ENCODE peak calls at places on chromosomes 13 and 19, in five cellular contexts. R, E, M, H and Y are unnamed samples.

GRCh38 chr13:95199896-95200295 is 101.4 kb downstream of the ABCC4 start:
- DNase-seq in M (no peak), H (no peak), R (no peak), E (no peak), Y (no peak)

GRCh38 chr13:63287926-63288325 is 1872.3 kb upstream of the PCDH20 start:
- DNase-seq in R (no peak), M (no peak), H (no peak), E (no peak), Y (no peak)

GRCh38 chr13:80359459-80360297 is 18.8 kb upstream of the SPRY2 start:
- DNase-seq in E (peak), M (no peak), R (peak), H (no peak), Y (peak)

GRCh38 chr13:114174529-114174941 is 4.5 kb upstream of the CFAP97D2 start:
- DNase-seq in M (no peak), R (no peak), H (no peak), E (no peak), Y (no peak)

GRCh38 chr13:108859202-108860012 is 230.0 kb downstream of the MYO16 start:
- DNase-seq in R (no peak), H (no peak), M (no peak), E (no peak), Y (no peak)

GRCh38 chr13:66660013-66660804 is 569.9 kb downstream of the PCDH9 start:
- DNase-seq in R (no peak), H (no peak), M (no peak), E (no peak), Y (no peak)

GRCh38 chr19:54429545-54430227 is 14.4 kb downstream of the TTYH1 start:
- DNase-seq in H (no peak), M (no peak), R (no peak), E (no peak), Y (peak)

GRCh38 chr13:44317752-44318550 is 55.7 kb upstream of the SERP2 start:
- DNase-seq in H (no peak), E (no peak), M (no peak), R (no peak), Y (no peak)

GRCh38 chr13:78569029-78569428 is 34.3 kb downstream of the POU4F1 start:
- DNase-seq in M (no peak), E (no peak), H (no peak), R (no peak), Y (no peak)

GRCh38 chr19:19321143-19321577 is 531 bp downstream of the MAU2 start:
- DNase-seq in H (no peak), E (peak), M (peak), R (peak), Y (no peak)

GRCh38 chr19:16821081-16821480 is 8.1 kb upstream of the SIN3B start:
- DNase-seq in H (no peak), E (no peak), M (no peak), R (no peak), Y (no peak)

GRCh38 chr13:80256352-80256932 is 84.5 kb downstream of the SPRY2 start:
- DNase-seq in E (no peak), M (no peak), R (no peak), H (no peak), Y (no peak)

GRCh38 chr13:21837841-21838551 is 167.1 kb downstream of the FGF9 start:
- DNase-seq in M (peak), E (no peak), H (no peak), R (no peak), Y (no peak)

DNA sequence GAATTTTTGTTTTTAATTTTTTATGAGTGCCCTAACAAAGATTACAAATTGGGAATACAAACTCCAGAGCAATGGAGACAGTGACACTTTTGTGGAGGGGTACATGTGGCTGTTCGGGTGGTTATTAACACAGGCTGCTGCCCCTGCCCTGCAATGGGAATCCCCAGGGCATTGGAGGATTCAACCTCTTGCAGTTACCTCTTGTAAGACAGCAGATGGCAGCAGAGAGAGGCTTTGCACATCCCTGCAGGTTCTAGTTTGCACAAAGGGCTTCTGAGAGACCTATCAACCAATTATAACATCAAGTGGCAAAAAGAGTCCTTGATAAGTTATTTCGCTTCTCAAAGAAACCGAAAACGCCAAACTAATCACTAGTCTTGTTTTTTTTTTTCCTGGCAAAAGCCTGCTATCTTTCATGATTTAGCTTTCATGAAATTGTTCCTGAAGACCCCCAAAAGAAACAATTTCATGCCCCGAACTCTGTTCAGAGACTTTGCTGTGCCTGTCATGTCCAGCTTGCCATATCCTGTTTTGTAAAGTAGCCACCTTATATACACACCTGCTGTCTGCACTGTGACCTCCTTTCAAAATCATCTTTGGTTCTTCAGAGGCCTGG is 10.4 kb downstream of the GJB2 start:
- DNase-seq in M (peak), E (peak), R (peak), H (peak), Y (no peak)
- TF ChIP-seq ATF2 in M (no peak), E (no peak), R (no peak), H (no peak), Y (no peak)

GRCh38 chr13:105139048-105139379 is 1396.4 kb downstream of the EFNB2 start:
- DNase-seq in E (no peak), R (no peak), H (no peak), M (no peak), Y (no peak)

GRCh38 chr13:105144020-105144419 is 1391.4 kb downstream of the EFNB2 start:
- DNase-seq in M (no peak), H (no peak), E (no peak), R (no peak), Y (no peak)

GRCh38 chr13:105139380-105140285 is 1395.8 kb downstream of the EFNB2 start:
- DNase-seq in H (peak), E (no peak), M (peak), R (peak), Y (no peak)

GRCh38 chr13:105144936-105145335 is 1390.5 kb downstream of the EFNB2 start:
- DNase-seq in H (no peak), M (no peak), E (no peak), R (no peak), Y (no peak)

GRCh38 chr13:105142556-105142955 is 1392.9 kb downstream of the EFNB2 start:
- DNase-seq in E (no peak), R (no peak), M (no peak), H (no peak), Y (no peak)
- TF ChIP-seq ATF2 in E (no peak), R (no peak), M (no peak), H (no peak), Y (no peak)

DNA sequence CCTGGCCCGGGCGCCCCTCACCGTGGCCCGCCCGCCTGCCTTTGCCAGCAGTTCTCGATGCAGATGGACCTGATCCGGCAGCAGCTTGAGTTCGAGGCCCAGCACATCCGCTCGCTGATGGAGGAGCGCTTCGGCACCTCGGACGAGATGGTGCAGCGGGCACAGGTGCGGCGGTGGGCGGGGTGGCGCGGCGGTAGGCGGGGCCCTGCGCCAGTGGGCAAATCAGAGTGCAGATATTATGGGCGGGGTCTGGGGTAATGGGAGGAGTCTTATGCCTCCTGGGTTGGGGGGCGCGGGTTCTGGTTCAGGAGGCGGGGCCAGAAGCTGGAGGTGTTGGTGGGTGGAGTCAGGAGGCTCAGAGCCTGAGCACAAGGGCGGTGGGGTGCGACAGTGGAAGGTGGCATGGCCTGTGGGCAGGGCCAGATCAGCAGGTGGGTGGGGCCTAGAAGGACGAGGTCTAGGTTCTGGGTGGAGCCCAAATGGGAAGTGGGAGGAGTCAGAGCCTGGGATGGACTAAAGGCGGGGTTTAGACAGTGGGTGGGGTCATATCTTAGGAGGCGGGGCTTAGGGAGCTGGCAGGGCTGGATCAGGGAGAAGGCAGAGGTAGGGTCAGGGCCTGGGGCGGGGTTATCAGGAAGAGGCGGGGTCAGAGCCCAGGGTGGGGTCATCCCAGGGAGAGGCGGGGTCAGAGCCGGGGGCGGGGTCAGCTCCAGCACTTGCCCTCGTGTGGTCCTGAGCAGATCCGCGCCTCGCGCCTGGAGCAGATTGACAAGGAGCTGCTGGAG is 5.6 kb downstream of the APC2 start:
- DNase-seq in M (peak), R (peak), H (no peak), E (peak), Y (peak)
- TF ChIP-seq ATF2 in M (no peak), R (no peak), H (no peak), E (no peak), Y (no peak)

DNA sequence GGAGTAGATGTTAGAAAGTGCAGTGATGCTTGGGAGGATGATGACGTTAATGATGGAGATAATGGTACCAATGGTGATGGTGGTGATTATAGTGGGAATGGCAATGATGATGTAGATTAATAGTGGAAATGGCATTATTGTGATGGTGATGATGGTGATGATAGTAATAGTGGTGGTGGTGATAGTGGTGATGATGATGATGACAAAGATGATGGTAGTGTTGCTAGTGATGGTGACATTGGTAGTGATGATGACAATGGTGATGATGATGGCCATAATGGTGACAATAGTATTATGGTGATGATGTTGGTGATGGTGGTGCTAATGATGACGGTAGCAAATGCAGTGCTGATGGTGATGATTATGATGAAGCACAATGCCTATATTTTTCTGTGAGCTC is 7.6 kb downstream of the CEACAM18 start:
- DNase-seq in R (no peak), E (no peak), M (no peak), H (no peak), Y (no peak)
- TF ChIP-seq ATF2 in R (no peak), E (no peak), M (no peak), H (no peak), Y (no peak)